ENCODE peak calls at places on chromosome 3, in six cellular contexts. W, A, Y, B, U and R are unnamed samples.
A peak's percentile ranks its signal among the peaks of the same experiment; 100 is the strongest.

GRCh38 chr3:23712656-23713559 is 92.8 kb upstream of the UBE2E1 start:
- DNase-seq in A (no peak), Y (no peak), B (peak; percentile 60), W (peak; percentile 35), U (peak; percentile 77), R (peak; percentile 75)

GRCh38 chr3:57006949-57007419 is 53.5 kb upstream of the SPATA12 start:
- DNase-seq in U (no peak), Y (peak; percentile 40), W (no peak), A (no peak), B (peak; percentile 44), R (no peak)

GRCh38 chr3:54191997-54192396 is 69.6 kb downstream of the CACNA2D3 start:
- DNase-seq in Y (no peak), U (no peak), B (no peak), A (no peak), W (no peak), R (no peak)

GRCh38 chr3:171427771-171428320 is 32.4 kb downstream of the TNIK start:
- DNase-seq in U (no peak), B (peak; percentile 28), Y (peak; percentile 18), A (no peak), W (no peak), R (no peak)

GRCh38 chr3:140545756-140546155 is 132.1 kb upstream of the TRIM42 start:
- DNase-seq in W (no peak), A (no peak), U (peak; percentile 4), B (no peak), Y (no peak), R (peak; percentile 43)

GRCh38 chr3:159187232-159187631 is 385.4 kb downstream of the MFSD1 start:
- DNase-seq in B (no peak), U (no peak), A (no peak), Y (no peak), W (no peak), R (no peak)

GRCh38 chr3:189728915-189729314 is 97.7 kb downstream of the TP63 start:
- DNase-seq in Y (no peak), W (no peak), U (no peak), B (no peak), A (no peak), R (no peak)

GRCh38 chr3:70963412-70963811 is 620.1 kb downstream of the FOXP1 start:
- DNase-seq in B (no peak), Y (no peak), U (no peak), W (peak; percentile 35), A (no peak), R (peak; percentile 79)

GRCh38 chr3:10583798-10584708 is 78.7 kb upstream of the ATP2B2 start:
- DNase-seq in B (no peak), W (no peak), U (no peak), Y (no peak), A (no peak), R (no peak)

GRCh38 chr3:33807190-33807589 is 8.8 kb downstream of the PDCD6IP start:
- DNase-seq in U (no peak), W (no peak), A (no peak), Y (no peak), B (no peak), R (no peak)

GRCh38 chr3:44762170-44762677 is 630 bp downstream of the KIF15 start:
- DNase-seq in W (peak; percentile 1), Y (no peak), U (peak; percentile 0), B (no peak), A (no peak), R (no peak)

GRCh38 chr3:151016421-151016820 is 43.9 kb upstream of the CLRN1 start:
- DNase-seq in U (peak; percentile 43), Y (no peak), W (no peak), B (no peak), A (no peak), R (no peak)

GRCh38 chr3:152270145-152270870 is 1.6 kb downstream of the MBNL1 start:
- DNase-seq in B (peak; percentile 10), W (no peak), Y (no peak), A (no peak), U (no peak), R (no peak)

GRCh38 chr3:7166460-7166859 is 305.5 kb downstream of the GRM7 start:
- DNase-seq in U (no peak), Y (no peak), W (no peak), B (no peak), A (no peak), R (no peak)

GRCh38 chr3:172208586-172209332 is 169.4 kb downstream of the FNDC3B start:
- DNase-seq in U (no peak), B (no peak), W (no peak), A (no peak), Y (no peak), R (no peak)

GRCh38 chr3:8629151-8630021 is 15.2 kb downstream of the SSUH2 start:
- DNase-seq in Y (peak; percentile 93), W (peak; percentile 81), A (peak; percentile 44), B (peak; percentile 21), U (peak; percentile 77), R (peak; percentile 38)

GRCh38 chr3:9780451-9780797 is 10.7 kb upstream of the CAMK1 start:
- DNase-seq in W (no peak), A (no peak), U (no peak), B (no peak), Y (no peak), R (no peak)

GRCh38 chr3:86245360-86245759 is 745.6 kb downstream of the VGLL3 start:
- DNase-seq in W (no peak), Y (no peak), U (no peak), B (no peak), A (no peak), R (no peak)

GRCh38 chr3:9915252-9916141 is 1.4 kb upstream of the IL17RC start:
- DNase-seq in W (peak; percentile 18), B (peak; percentile 84), U (no peak), A (no peak), Y (no peak), R (no peak)

GRCh38 chr3:142947799-142948575 is 15.5 kb downstream of the PAQR9 start:
- DNase-seq in W (peak; percentile 22), Y (no peak), U (no peak), A (no peak), B (no peak), R (no peak)

GRCh38 chr3:163490119-163490518 is 1588.2 kb downstream of the SI start:
- DNase-seq in B (peak; percentile 66), U (no peak), A (no peak), Y (peak; percentile 20), W (peak; percentile 48), R (no peak)

DNA sequence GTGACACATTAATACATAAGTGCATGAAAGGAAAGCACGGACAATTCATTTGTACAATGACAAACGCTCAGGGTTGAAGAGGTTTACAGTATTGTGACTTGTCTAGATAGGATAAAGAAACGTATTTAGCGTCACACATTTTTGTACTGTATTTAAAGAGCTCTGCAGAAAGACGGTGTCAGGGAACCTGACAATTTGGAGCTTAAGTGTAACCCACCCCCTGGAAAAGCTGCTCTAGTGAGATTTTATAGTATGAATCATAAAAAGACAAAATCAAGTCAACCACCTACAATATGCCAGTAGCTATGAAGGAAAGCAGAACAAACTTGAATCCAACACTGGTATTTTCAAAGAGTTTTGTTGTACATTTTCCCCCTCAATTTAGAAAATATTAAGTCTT is 5.6 kb downstream of the TRA2B start:
- DNase-seq in U (no peak), B (no peak), W (no peak), Y (no peak), A (no peak), R (no peak)
- H3K4me3 ChIP-seq in U (no peak overlapping the region), B (no peak overlapping the region), W (peak overlapping the region; percentile 32), Y (peak overlapping the region; percentile 99), A (peak overlapping the region; percentile 80), R (peak overlapping the region; percentile 14)

GRCh38 chr3:177557561-177557960 is 360.3 kb upstream of the TBL1XR1 start:
- DNase-seq in Y (no peak), B (no peak), W (no peak), A (no peak), U (no peak), R (no peak)
- TF ChIP-seq CTCF in Y (no peak), B (no peak), W (no peak), A (no peak), U (no peak), R (no peak)

DNA sequence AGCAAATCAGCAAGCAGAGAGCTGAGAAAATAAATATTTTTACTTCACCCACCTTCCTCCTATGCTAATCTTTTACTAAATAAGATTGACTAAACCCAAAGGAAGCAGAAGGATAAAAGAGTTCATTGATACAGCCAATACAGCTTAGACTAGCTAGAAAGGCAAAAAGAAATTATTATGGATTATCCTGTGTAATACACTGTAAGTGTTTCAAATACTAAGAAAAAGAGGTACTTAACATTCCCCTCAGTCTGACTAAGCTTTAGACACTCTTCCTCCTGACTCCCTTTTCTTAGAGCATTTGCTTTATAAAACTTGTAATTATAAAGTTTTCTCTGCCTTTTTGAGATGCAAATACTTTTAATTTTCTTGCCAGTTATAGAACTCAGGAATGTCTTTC is 848.9 kb upstream of the CADM2 start:
- DNase-seq in Y (no peak), W (no peak), U (no peak), B (no peak), A (no peak), R (no peak)
- H3K4me3 ChIP-seq in Y (no peak overlapping the region), W (no peak overlapping the region), U (no peak overlapping the region), B (no peak overlapping the region), A (no peak overlapping the region), R (no peak overlapping the region)

GRCh38 chr3:197753263-197753662 is 3.6 kb downstream of the FYTTD1 start:
- DNase-seq in W (no peak), A (no peak), U (no peak), B (no peak), Y (no peak), R (no peak)
- TF ChIP-seq CTCF in W (no peak), A (peak; percentile 7), U (peak; percentile 9), B (no peak), Y (no peak), R (no peak)

DNA sequence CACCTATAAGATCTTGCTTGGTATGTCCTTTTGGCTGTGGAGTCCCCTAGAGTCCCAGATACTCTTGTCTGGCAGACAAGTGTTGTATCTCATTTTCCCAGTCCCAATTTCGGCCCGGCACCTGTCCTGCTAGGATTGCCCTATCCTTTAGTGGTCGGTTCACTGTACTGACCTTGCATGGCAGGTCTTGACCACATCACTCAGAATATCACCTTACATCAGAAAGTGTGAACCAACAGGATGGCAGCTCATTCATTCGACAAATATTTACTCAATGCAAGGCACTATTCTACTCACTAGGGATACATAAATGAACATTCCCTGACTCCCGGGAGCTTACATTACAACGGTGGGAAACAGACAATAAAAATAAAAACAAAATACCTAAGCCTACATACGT is 5.7 kb upstream of the CCDC80 start:
- DNase-seq in A (no peak), Y (no peak), B (no peak), U (no peak), W (no peak), R (no peak)
- H3K4me3 ChIP-seq in A (no peak overlapping the region), Y (no peak overlapping the region), B (no peak overlapping the region), U (no peak overlapping the region), W (no peak overlapping the region), R (no peak overlapping the region)

GRCh38 chr3:20246662-20247061 is 60.7 kb upstream of the SGO1 start:
- DNase-seq in A (no peak), U (no peak), Y (no peak), W (no peak), B (no peak), R (no peak)

GRCh38 chr3:20250786-20251185 is 64.8 kb upstream of the SGO1 start:
- DNase-seq in A (no peak), W (no peak), U (no peak), B (no peak), Y (no peak), R (no peak)

GRCh38 chr3:20250314-20250713 is 64.3 kb upstream of the SGO1 start:
- DNase-seq in U (no peak), A (no peak), Y (no peak), B (no peak), W (no peak), R (no peak)

GRCh38 chr3:20240154-20240883 is 54.3 kb upstream of the SGO1 start:
- DNase-seq in A (no peak), W (no peak), B (no peak), U (no peak), Y (no peak), R (no peak)

GRCh38 chr3:20245781-20246180 is 59.8 kb upstream of the SGO1 start:
- DNase-seq in B (no peak), A (no peak), Y (no peak), W (no peak), U (no peak), R (no peak)
- TF ChIP-seq CTCF in B (no peak), A (no peak), Y (no peak), W (no peak), U (no peak), R (no peak)